ENCODE peak calls at places on chromosomes 13 and 19, in nine cellular contexts. One of them, this sample, is unnamed.

GRCh38 chr19:31496076-31496475 is 146.8 kb upstream of the TSHZ3 start:
- DNase-seq in cardiac fibroblast: no peak
- DNase-seq in SK-N-SH: no peak
- DNase-seq in PC-3: no peak
- DNase-seq in fibroblast of villous mesenchyme: no peak
- DNase-seq in heart left ventricle: no peak
- DNase-seq in spleen: no peak
- DNase-seq in neural progenitor cell: no peak
- DNase-seq in AG04450: no peak
- DNase-seq in this sample: no peak

GRCh38 chr13:113273856-113274590 is 23.0 kb upstream of the LAMP1 start:
- DNase-seq in PC-3: peak; percentile 28
- DNase-seq in SK-N-SH: no peak
- DNase-seq in heart left ventricle: no peak
- DNase-seq in neural progenitor cell: no peak
- DNase-seq in fibroblast of villous mesenchyme: peak; percentile 46
- DNase-seq in spleen: no peak
- DNase-seq in AG04450: no peak
- DNase-seq in cardiac fibroblast: peak; percentile 55
- DNase-seq in this sample: peak; percentile 81

GRCh38 chr19:33683881-33684549 is 62.3 kb downstream of the CHST8 start:
- DNase-seq in SK-N-SH: no peak
- DNase-seq in fibroblast of villous mesenchyme: peak; percentile 11
- DNase-seq in spleen: peak; percentile 76
- DNase-seq in heart left ventricle: peak; percentile 65
- DNase-seq in AG04450: peak; percentile 6
- DNase-seq in neural progenitor cell: peak; percentile 94
- DNase-seq in PC-3: peak; percentile 46
- DNase-seq in cardiac fibroblast: peak; percentile 31
- DNase-seq in this sample: peak; percentile 7

GRCh38 chr13:99601535-99601934 is 100.3 kb downstream of the TM9SF2 start:
- DNase-seq in fibroblast of villous mesenchyme: no peak
- DNase-seq in SK-N-SH: no peak
- DNase-seq in heart left ventricle: no peak
- DNase-seq in PC-3: no peak
- DNase-seq in spleen: no peak
- DNase-seq in neural progenitor cell: no peak
- DNase-seq in cardiac fibroblast: no peak
- DNase-seq in AG04450: no peak
- DNase-seq in this sample: no peak

GRCh38 chr13:87884874-87885273 is 213.7 kb downstream of the SLITRK5 start:
- DNase-seq in AG04450: peak; percentile 2
- DNase-seq in fibroblast of villous mesenchyme: no peak
- DNase-seq in SK-N-SH: peak; percentile 1
- DNase-seq in spleen: no peak
- DNase-seq in cardiac fibroblast: no peak
- DNase-seq in heart left ventricle: no peak
- DNase-seq in PC-3: peak; percentile 29
- DNase-seq in neural progenitor cell: peak; percentile 43
- DNase-seq in this sample: peak; percentile 20

GRCh38 chr13:76991432-76991795 is 467 bp upstream of the CLN5 start:
- DNase-seq in neural progenitor cell: peak; percentile 5
- DNase-seq in spleen: peak; percentile 88
- DNase-seq in SK-N-SH: no peak
- DNase-seq in fibroblast of villous mesenchyme: no peak
- DNase-seq in cardiac fibroblast: no peak
- DNase-seq in AG04450: no peak
- DNase-seq in PC-3: peak; percentile 18
- DNase-seq in heart left ventricle: no peak
- DNase-seq in this sample: no peak

GRCh38 chr13:100234006-100234405 is 145.1 kb downstream of the PCCA start:
- DNase-seq in spleen: no peak
- DNase-seq in PC-3: no peak
- DNase-seq in heart left ventricle: no peak
- DNase-seq in cardiac fibroblast: no peak
- DNase-seq in neural progenitor cell: peak; percentile 66
- DNase-seq in AG04450: no peak
- DNase-seq in SK-N-SH: no peak
- DNase-seq in fibroblast of villous mesenchyme: no peak
- DNase-seq in this sample: no peak

GRCh38 chr19:58229255-58229639 is 533 bp downstream of the ZNF544 start:
- DNase-seq in SK-N-SH: peak; percentile 44
- DNase-seq in heart left ventricle: no peak
- DNase-seq in PC-3: peak; percentile 50
- DNase-seq in AG04450: no peak
- DNase-seq in cardiac fibroblast: peak; percentile 46
- DNase-seq in fibroblast of villous mesenchyme: peak; percentile 30
- DNase-seq in neural progenitor cell: peak; percentile 65
- DNase-seq in spleen: no peak
- DNase-seq in this sample: peak; percentile 49

GRCh38 chr13:54373211-54373610 is 1344.6 kb downstream of the OLFM4 start:
- DNase-seq in AG04450: no peak
- DNase-seq in heart left ventricle: no peak
- DNase-seq in neural progenitor cell: peak; percentile 33
- DNase-seq in spleen: no peak
- DNase-seq in cardiac fibroblast: no peak
- DNase-seq in PC-3: no peak
- DNase-seq in fibroblast of villous mesenchyme: no peak
- DNase-seq in SK-N-SH: no peak
- DNase-seq in this sample: no peak

GRCh38 chr13:99275093-99275469 is 16.9 kb upstream of the GPR18 start:
- DNase-seq in cardiac fibroblast: peak; percentile 37
- DNase-seq in spleen: no peak
- DNase-seq in neural progenitor cell: no peak
- DNase-seq in PC-3: peak; percentile 39
- DNase-seq in fibroblast of villous mesenchyme: peak; percentile 51
- DNase-seq in heart left ventricle: no peak
- DNase-seq in SK-N-SH: no peak
- DNase-seq in AG04450: no peak
- DNase-seq in this sample: peak; percentile 84

GRCh38 chr19:16908759-16909158 is 20.0 kb downstream of the F2RL3 start:
- DNase-seq in SK-N-SH: no peak
- DNase-seq in neural progenitor cell: no peak
- DNase-seq in fibroblast of villous mesenchyme: no peak
- DNase-seq in AG04450: no peak
- DNase-seq in heart left ventricle: no peak
- DNase-seq in spleen: no peak
- DNase-seq in PC-3: no peak
- DNase-seq in cardiac fibroblast: no peak
- DNase-seq in this sample: no peak

GRCh38 chr19:40178756-40179155 is 12.5 kb upstream of the MAP3K10 start:
- DNase-seq in AG04450: no peak
- DNase-seq in fibroblast of villous mesenchyme: no peak
- DNase-seq in cardiac fibroblast: no peak
- DNase-seq in SK-N-SH: no peak
- DNase-seq in neural progenitor cell: no peak
- DNase-seq in spleen: no peak
- DNase-seq in heart left ventricle: no peak
- DNase-seq in PC-3: no peak
- DNase-seq in this sample: no peak

DNA sequence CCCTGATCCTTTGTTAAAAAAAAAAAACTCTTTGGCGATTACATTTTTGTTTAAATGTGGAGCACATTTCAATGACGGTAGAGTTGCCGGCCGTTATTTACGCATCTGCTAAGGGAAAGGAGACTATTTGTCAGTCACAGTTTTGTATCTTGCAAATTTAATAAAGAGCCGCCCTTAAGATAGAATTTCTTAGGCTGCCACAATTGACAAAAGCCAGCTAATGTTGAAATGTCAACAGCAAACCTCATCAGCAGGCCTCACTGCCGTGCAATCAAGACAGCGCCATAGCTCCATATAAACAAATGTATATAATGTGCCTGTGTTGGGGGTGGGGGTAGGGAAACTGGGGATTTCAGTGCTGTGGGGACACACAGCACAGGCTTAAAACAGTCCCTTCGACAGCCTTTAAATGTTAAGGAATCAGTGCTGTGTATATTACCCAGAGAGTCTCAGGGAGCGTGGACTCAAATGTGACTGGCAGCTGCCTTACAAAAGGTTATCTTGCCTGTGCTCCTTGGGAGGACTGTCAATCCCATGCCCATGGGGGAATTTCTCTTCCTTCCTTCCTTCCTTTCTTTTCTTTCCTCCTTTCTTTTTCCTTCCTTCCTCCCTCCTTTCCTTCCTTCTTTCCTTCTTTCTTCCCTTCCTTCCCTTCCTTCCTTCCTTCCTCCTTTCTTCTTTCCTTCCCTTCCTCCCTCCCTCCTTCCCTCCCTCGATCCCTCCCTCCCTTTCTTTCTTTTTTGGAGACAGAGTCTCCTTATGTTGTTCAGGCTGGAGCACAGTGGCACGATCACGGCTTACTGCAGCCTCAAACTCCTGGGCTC is 108.0 kb downstream of the URI1 start:
- DNase-seq in fibroblast of villous mesenchyme: peak; percentile 25
- DNase-seq in SK-N-SH: peak; percentile 55
- DNase-seq in spleen: no peak
- DNase-seq in PC-3: no peak
- DNase-seq in heart left ventricle: no peak
- DNase-seq in cardiac fibroblast: no peak
- DNase-seq in neural progenitor cell: no peak
- DNase-seq in AG04450: no peak
- DNase-seq in this sample: no peak
- TF ChIP-seq CTCF in fibroblast of villous mesenchyme: no peak
- TF ChIP-seq CTCF in SK-N-SH: no peak
- TF ChIP-seq CTCF in spleen: no peak
- TF ChIP-seq CTCF in PC-3: no peak
- TF ChIP-seq CTCF in heart left ventricle: no peak
- TF ChIP-seq CTCF in cardiac fibroblast: no peak
- TF ChIP-seq CTCF in neural progenitor cell: no peak
- TF ChIP-seq CTCF in AG04450: no peak
- TF ChIP-seq CTCF in this sample: no peak

GRCh38 chr19:50518091-50519005 is 4.6 kb upstream of the ASPDH start:
- DNase-seq in PC-3: no peak
- DNase-seq in neural progenitor cell: no peak
- DNase-seq in AG04450: no peak
- DNase-seq in SK-N-SH: no peak
- DNase-seq in heart left ventricle: peak; percentile 41
- DNase-seq in fibroblast of villous mesenchyme: no peak
- DNase-seq in spleen: peak; percentile 68
- DNase-seq in cardiac fibroblast: no peak
- DNase-seq in this sample: no peak
- TF ChIP-seq CTCF in PC-3: peak; percentile 39
- TF ChIP-seq CTCF in neural progenitor cell: peak; percentile 36
- TF ChIP-seq CTCF in AG04450: no peak
- TF ChIP-seq CTCF in SK-N-SH: peak; percentile 27
- TF ChIP-seq CTCF in heart left ventricle: no peak
- TF ChIP-seq CTCF in fibroblast of villous mesenchyme: no peak
- TF ChIP-seq CTCF in spleen: no peak
- TF ChIP-seq CTCF in cardiac fibroblast: no peak
- TF ChIP-seq CTCF in this sample: no peak

GRCh38 chr19:54492568-54492967 is 10.1 kb upstream of the LAIR2 start:
- DNase-seq in neural progenitor cell: no peak
- DNase-seq in AG04450: no peak
- DNase-seq in heart left ventricle: no peak
- DNase-seq in cardiac fibroblast: no peak
- DNase-seq in fibroblast of villous mesenchyme: no peak
- DNase-seq in PC-3: no peak
- DNase-seq in SK-N-SH: no peak
- DNase-seq in spleen: no peak
- DNase-seq in this sample: no peak

GRCh38 chr19:54489766-54490165 is 12.9 kb upstream of the LAIR2 start:
- DNase-seq in SK-N-SH: no peak
- DNase-seq in cardiac fibroblast: no peak
- DNase-seq in neural progenitor cell: no peak
- DNase-seq in AG04450: no peak
- DNase-seq in PC-3: no peak
- DNase-seq in spleen: no peak
- DNase-seq in heart left ventricle: no peak
- DNase-seq in fibroblast of villous mesenchyme: no peak
- DNase-seq in this sample: no peak

GRCh38 chr19:54489341-54489740 is 13.3 kb upstream of the LAIR2 start:
- DNase-seq in cardiac fibroblast: no peak
- DNase-seq in SK-N-SH: no peak
- DNase-seq in neural progenitor cell: no peak
- DNase-seq in heart left ventricle: no peak
- DNase-seq in fibroblast of villous mesenchyme: no peak
- DNase-seq in AG04450: no peak
- DNase-seq in PC-3: no peak
- DNase-seq in spleen: no peak
- DNase-seq in this sample: no peak

DNA sequence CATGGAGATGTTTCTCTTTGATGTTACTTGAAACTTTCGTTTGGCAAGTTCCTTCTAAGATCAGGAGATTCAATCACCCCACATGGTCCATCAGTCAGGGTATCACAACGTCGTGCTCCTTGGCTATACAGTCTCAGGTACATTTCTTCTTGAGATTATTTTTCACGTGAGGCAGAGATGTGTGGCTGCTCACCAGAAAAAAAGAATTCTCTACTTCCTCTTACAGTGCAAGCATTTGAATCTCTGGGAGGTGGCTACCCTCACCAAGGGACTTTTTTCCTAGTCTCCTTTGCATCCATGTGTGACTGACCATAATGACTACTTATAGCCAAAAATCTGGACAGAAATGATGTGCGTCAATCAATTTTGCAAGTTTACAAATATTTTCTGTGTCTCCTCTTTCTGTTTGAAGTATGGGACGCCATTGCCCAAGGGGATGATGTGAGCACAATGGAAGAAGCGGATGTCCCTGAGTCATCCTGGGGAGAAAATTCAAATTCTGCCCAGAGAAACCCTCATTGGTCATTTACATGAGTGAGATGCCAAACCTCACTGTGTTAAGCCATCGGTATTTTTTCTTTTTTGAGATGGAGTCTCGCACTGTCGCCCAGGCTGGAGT is 8.6 kb upstream of the LAIR2 start:
- DNase-seq in neural progenitor cell: no peak
- DNase-seq in AG04450: no peak
- DNase-seq in cardiac fibroblast: no peak
- DNase-seq in PC-3: no peak
- DNase-seq in spleen: no peak
- DNase-seq in heart left ventricle: no peak
- DNase-seq in SK-N-SH: no peak
- DNase-seq in fibroblast of villous mesenchyme: no peak
- DNase-seq in this sample: no peak
- TF ChIP-seq CTCF in neural progenitor cell: no peak
- TF ChIP-seq CTCF in AG04450: no peak
- TF ChIP-seq CTCF in cardiac fibroblast: no peak
- TF ChIP-seq CTCF in PC-3: no peak
- TF ChIP-seq CTCF in spleen: no peak
- TF ChIP-seq CTCF in heart left ventricle: no peak
- TF ChIP-seq CTCF in SK-N-SH: no peak
- TF ChIP-seq CTCF in fibroblast of villous mesenchyme: no peak
- TF ChIP-seq CTCF in this sample: no peak

DNA sequence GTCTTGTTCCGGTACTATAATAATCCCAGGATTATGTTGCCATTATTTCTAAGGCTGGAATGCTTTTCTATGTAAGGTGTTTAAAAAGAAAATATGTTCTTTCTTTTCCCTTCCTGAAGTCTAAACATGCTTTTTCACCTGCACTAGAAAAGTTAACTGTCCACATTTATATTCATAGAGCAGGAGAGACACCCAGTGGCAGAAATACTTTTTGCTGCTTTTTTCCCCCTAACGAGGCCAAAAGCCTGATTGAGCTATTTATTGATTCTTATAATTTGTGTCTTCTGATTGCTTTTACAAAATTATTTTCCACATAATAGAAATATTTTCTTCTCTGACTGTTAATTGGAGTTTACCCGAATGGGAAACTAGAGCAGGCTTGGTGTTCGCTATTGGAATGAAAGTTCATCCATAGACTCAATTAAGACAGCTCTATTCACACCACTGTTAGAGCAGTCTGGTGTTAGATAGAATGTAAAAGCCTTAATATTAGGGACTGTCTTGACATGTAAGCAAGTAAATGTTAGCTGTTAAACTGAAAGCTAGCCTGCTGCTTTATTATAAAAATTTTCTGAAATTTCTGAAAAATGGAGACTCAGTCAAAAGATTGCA is 15.8 kb downstream of the GPR180 start:
- DNase-seq in neural progenitor cell: no peak
- DNase-seq in cardiac fibroblast: peak; percentile 44
- DNase-seq in PC-3: peak; percentile 49
- DNase-seq in AG04450: no peak
- DNase-seq in heart left ventricle: no peak
- DNase-seq in spleen: no peak
- DNase-seq in fibroblast of villous mesenchyme: no peak
- DNase-seq in SK-N-SH: peak; percentile 32
- DNase-seq in this sample: peak; percentile 34
- TF ChIP-seq CTCF in neural progenitor cell: peak; percentile 73
- TF ChIP-seq CTCF in cardiac fibroblast: peak; percentile 38
- TF ChIP-seq CTCF in PC-3: peak; percentile 74
- TF ChIP-seq CTCF in AG04450: peak; percentile 58
- TF ChIP-seq CTCF in heart left ventricle: peak; percentile 73
- TF ChIP-seq CTCF in spleen: peak; percentile 59
- TF ChIP-seq CTCF in fibroblast of villous mesenchyme: peak; percentile 55
- TF ChIP-seq CTCF in SK-N-SH: peak; percentile 76
- TF ChIP-seq CTCF in this sample: peak; percentile 45

This sample was measured in fibroblast of mammary gland.